ENCODE peak calls at places on chromosome 10, in seven cellular contexts. One of them, this sample, is unnamed.

GRCh38 chr10:89296227-89296648 is 5.6 kb upstream of the IFIT2 start:
- DNase-seq in T-helper 1 cell: no peak
- DNase-seq in NCI-H446: no peak
- DNase-seq in substantia nigra: peak
- DNase-seq in NCI-H460: no peak
- DNase-seq in NCI-H748 treated with DMSO at 0.1 percent for 48 hours: no peak
- DNase-seq in lower lobe of right lung: peak
- DNase-seq in this sample: no peak

GRCh38 chr10:46518028-46518725 is 38.3 kb downstream of the GPRIN2 start:
- DNase-seq in lower lobe of right lung: peak
- DNase-seq in T-helper 1 cell: no peak
- DNase-seq in substantia nigra: no peak
- DNase-seq in NCI-H748 treated with DMSO at 0.1 percent for 48 hours: no peak
- DNase-seq in NCI-H460: no peak
- DNase-seq in NCI-H446: no peak
- DNase-seq in this sample: no peak

GRCh38 chr10:26503911-26504310 is 65.8 kb downstream of the APBB1IP start:
- DNase-seq in NCI-H748 treated with DMSO at 0.1 percent for 48 hours: no peak
- DNase-seq in NCI-H446: no peak
- DNase-seq in lower lobe of right lung: no peak
- DNase-seq in NCI-H460: no peak
- DNase-seq in substantia nigra: no peak
- DNase-seq in T-helper 1 cell: no peak
- DNase-seq in this sample: no peak

GRCh38 chr10:13276749-13277394 is 23.0 kb downstream of the PHYH start:
- DNase-seq in lower lobe of right lung: no peak
- DNase-seq in T-helper 1 cell: no peak
- DNase-seq in substantia nigra: no peak
- DNase-seq in NCI-H460: no peak
- DNase-seq in NCI-H748 treated with DMSO at 0.1 percent for 48 hours: no peak
- DNase-seq in NCI-H446: no peak
- DNase-seq in this sample: no peak

GRCh38 chr10:15563161-15563715 is 156.5 kb downstream of the ITGA8 start:
- DNase-seq in NCI-H748 treated with DMSO at 0.1 percent for 48 hours: no peak
- DNase-seq in T-helper 1 cell: no peak
- DNase-seq in NCI-H446: no peak
- DNase-seq in lower lobe of right lung: no peak
- DNase-seq in substantia nigra: no peak
- DNase-seq in NCI-H460: no peak
- DNase-seq in this sample: no peak

GRCh38 chr10:75126277-75126676 is 14.8 kb downstream of the SAMD8 start:
- DNase-seq in NCI-H460: no peak
- DNase-seq in substantia nigra: no peak
- DNase-seq in NCI-H748 treated with DMSO at 0.1 percent for 48 hours: no peak
- DNase-seq in lower lobe of right lung: no peak
- DNase-seq in NCI-H446: no peak
- DNase-seq in T-helper 1 cell: no peak
- DNase-seq in this sample: no peak

GRCh38 chr10:110137142-110137545 is 70.3 kb upstream of the MXI1 start:
- DNase-seq in lower lobe of right lung: no peak
- DNase-seq in NCI-H748 treated with DMSO at 0.1 percent for 48 hours: peak
- DNase-seq in NCI-H460: peak
- DNase-seq in NCI-H446: peak
- DNase-seq in T-helper 1 cell: no peak
- DNase-seq in substantia nigra: no peak
- DNase-seq in this sample: no peak

GRCh38 chr10:88618496-88618895 is 31.9 kb downstream of the LIPJ start:
- DNase-seq in NCI-H460: no peak
- DNase-seq in NCI-H446: no peak
- DNase-seq in substantia nigra: no peak
- DNase-seq in T-helper 1 cell: no peak
- DNase-seq in lower lobe of right lung: no peak
- DNase-seq in NCI-H748 treated with DMSO at 0.1 percent for 48 hours: no peak
- DNase-seq in this sample: no peak

GRCh38 chr10:127418536-127419168 is 130.5 kb upstream of the NPS start:
- DNase-seq in NCI-H748 treated with DMSO at 0.1 percent for 48 hours: no peak
- DNase-seq in lower lobe of right lung: no peak
- DNase-seq in NCI-H460: no peak
- DNase-seq in substantia nigra: no peak
- DNase-seq in T-helper 1 cell: no peak
- DNase-seq in NCI-H446: no peak
- DNase-seq in this sample: no peak

GRCh38 chr10:72066318-72067284 is 21.8 kb downstream of the SPOCK2 start:
- DNase-seq in T-helper 1 cell: no peak
- DNase-seq in lower lobe of right lung: no peak
- DNase-seq in NCI-H446: no peak
- DNase-seq in NCI-H748 treated with DMSO at 0.1 percent for 48 hours: no peak
- DNase-seq in substantia nigra: no peak
- DNase-seq in NCI-H460: no peak
- DNase-seq in this sample: no peak

GRCh38 chr10:1425886-1426285 is 311.4 kb downstream of the ADARB2 start:
- DNase-seq in NCI-H446: no peak
- DNase-seq in T-helper 1 cell: no peak
- DNase-seq in NCI-H748 treated with DMSO at 0.1 percent for 48 hours: no peak
- DNase-seq in substantia nigra: no peak
- DNase-seq in lower lobe of right lung: no peak
- DNase-seq in NCI-H460: no peak
- DNase-seq in this sample: no peak

GRCh38 chr10:35194906-35195305 is 68.3 kb downstream of the CREM start:
- DNase-seq in NCI-H446: no peak
- DNase-seq in NCI-H748 treated with DMSO at 0.1 percent for 48 hours: no peak
- DNase-seq in lower lobe of right lung: no peak
- DNase-seq in T-helper 1 cell: no peak
- DNase-seq in substantia nigra: no peak
- DNase-seq in NCI-H460: peak
- DNase-seq in this sample: peak

GRCh38 chr10:78952686-78953085 is 116.1 kb upstream of the ZMIZ1 start:
- DNase-seq in lower lobe of right lung: no peak
- DNase-seq in substantia nigra: no peak
- DNase-seq in NCI-H748 treated with DMSO at 0.1 percent for 48 hours: no peak
- DNase-seq in NCI-H446: no peak
- DNase-seq in NCI-H460: no peak
- DNase-seq in T-helper 1 cell: no peak
- DNase-seq in this sample: no peak

GRCh38 chr10:26566525-26567348 is 128.6 kb downstream of the APBB1IP start:
- DNase-seq in NCI-H460: no peak
- DNase-seq in NCI-H446: no peak
- DNase-seq in substantia nigra: no peak
- DNase-seq in T-helper 1 cell: no peak
- DNase-seq in NCI-H748 treated with DMSO at 0.1 percent for 48 hours: peak
- DNase-seq in lower lobe of right lung: no peak
- DNase-seq in this sample: no peak

This sample was measured in activated T-helper 2 cell treated with anti-CD3 and anti-CD28 coated beads, Interferon-gamma antibody, Interleukin-2, Interleukin-4, amounts not matched to agents 10 μg/mL and 5 μg/mL and 100 μg/mL, durations not matched to agents 14 hours and 24 hours and 36 hours.